ENCODE peak calls at places on chromosomes 5 and 9, in five cellular contexts. N is right cardiac atrium, P is A673, D is left ventricle myocardium inferior, O is HAP-1. I is an unnamed sample.
A peak's percentile ranks its signal among the peaks of the same experiment; 100 is the strongest.

GRCh38 chr9:128383791-128384190 is 12.6 kb downstream of the URM1 start:
- DNase-seq in N (no peak), O (no peak), D (no peak), P (no peak), I (no peak)

GRCh38 chr5:159422371-159422770 is 92.1 kb upstream of the IL12B start:
- DNase-seq in N (no peak), D (no peak), P (no peak), O (no peak), I (no peak)

GRCh38 chr5:92581249-92581648 is 999.8 kb downstream of the NR2F1-AS1 start:
- DNase-seq in P (no peak), D (no peak), O (no peak), N (no peak), I (no peak)

GRCh38 chr9:96140401-96141180 is 161.4 kb downstream of the HSD17B3 start:
- DNase-seq in P (no peak), N (no peak), O (no peak), D (no peak), I (peak; percentile 84)

GRCh38 chr5:177980776-177981175 is 15.3 kb downstream of the PROP1 start:
- DNase-seq in P (peak; percentile 34), D (no peak), O (no peak), N (no peak), I (peak; percentile 59)

GRCh38 chr9:35106343-35106730 is 3.4 kb upstream of the STOML2 start:
- DNase-seq in N (no peak), D (no peak), P (no peak), O (no peak), I (no peak)

GRCh38 chr5:125189451-125190051 is 443.1 kb upstream of the ZNF608 start:
- DNase-seq in D (no peak), N (no peak), P (no peak), O (no peak), I (no peak)

GRCh38 chr9:108100571-108100970 is 611.0 kb upstream of the KLF4 start:
- DNase-seq in P (no peak), O (no peak), N (no peak), D (no peak), I (no peak)

GRCh38 chr9:4423207-4423610 is 67.1 kb upstream of the SLC1A1 start:
- DNase-seq in N (no peak), O (no peak), D (no peak), P (no peak), I (no peak)

GRCh38 chr5:163193886-163194285 is 243.5 kb upstream of the CCNG1 start:
- DNase-seq in O (no peak), P (no peak), N (no peak), D (no peak), I (no peak)

GRCh38 chr9:108015690-108016089 is 526.1 kb upstream of the KLF4 start:
- DNase-seq in P (no peak), D (no peak), N (peak; percentile 15), O (no peak), I (no peak)

GRCh38 chr5:141532726-141533125 is 43.8 kb downstream of the PCDHGC5 start:
- DNase-seq in P (no peak), D (no peak), O (no peak), N (no peak), I (no peak)

GRCh38 chr5:149421372-149421685 is 42.2 kb upstream of the IL17B start:
- DNase-seq in D (no peak), O (no peak), P (no peak), N (no peak), I (no peak)

GRCh38 chr5:142720561-142721275 is 34.8 kb upstream of the FGF1 start:
- DNase-seq in O (no peak), D (peak; percentile 59), N (no peak), P (no peak), I (no peak)

GRCh38 chr9:121651295-121652036 is at the start of gene DAB2IP:
- DNase-seq in P (peak; percentile 88), D (peak; percentile 60), O (peak; percentile 75), N (peak; percentile 67), I (peak; percentile 83)

GRCh38 chr5:66238435-66238834 is 94.3 kb downstream of the SREK1 start:
- DNase-seq in O (no peak), P (no peak), D (no peak), N (no peak), I (no peak)

GRCh38 chr5:132496631-132497487 is 6.3 kb upstream of the IRF1 start:
- DNase-seq in O (peak; percentile 63), N (peak; percentile 94), P (peak; percentile 53), D (peak; percentile 93), I (peak; percentile 75)

GRCh38 chr5:50995285-50995942 is 329.0 kb downstream of the PARP8 start:
- DNase-seq in D (no peak), P (peak; percentile 23), N (no peak), O (peak; percentile 66), I (no peak)

GRCh38 chr9:130289711-130290241 is 24.2 kb downstream of the HMCN2 start:
- DNase-seq in O (no peak), P (no peak), D (no peak), N (no peak), I (no peak)

GRCh38 chr5:141855265-141856029 is 22.8 kb downstream of the PCDH1 start:
- DNase-seq in N (peak; percentile 68), P (no peak), O (no peak), D (peak; percentile 60), I (peak; percentile 21)

GRCh38 chr9:33151007-33151557 is 16.1 kb downstream of the B4GALT1 start:
- DNase-seq in P (peak; percentile 93), D (peak; percentile 72), O (peak; percentile 80), N (peak; percentile 77), I (peak; percentile 64)
- H3K4me1 ChIP-seq in P (peaks cover 34% of the 10 kb centered on the region), D (peaks cover 99% of the 10 kb centered on the region), O (peaks cover 14% of the 10 kb centered on the region), N (peaks cover 17% of the 10 kb centered on the region), I (peaks cover 20% of the 10 kb centered on the region)

GRCh38 chr9:137236936-137237421 is 4.1 kb upstream of the TUBB4B start:
- DNase-seq in N (no peak), P (no peak), D (no peak), O (no peak), I (peak; percentile 71)
- H3K4me1 ChIP-seq in N (no peaks in the 10 kb centered on the region), P (peaks cover 17% of the 10 kb centered on the region), D (peaks cover 57% of the 10 kb centered on the region), O (peaks cover 11% of the 10 kb centered on the region), I (peaks cover 35% of the 10 kb centered on the region)

GRCh38 chr5:139383993-139384590 is 995 bp upstream of the SLC23A1 start:
- DNase-seq in P (no peak), D (no peak), N (no peak), O (no peak), I (no peak)
- H3K4me1 ChIP-seq in P (peaks cover 13% of the 10 kb centered on the region), D (peaks cover 37% of the 10 kb centered on the region), N (peaks cover 5% of the 10 kb centered on the region), O (no peaks in the 10 kb centered on the region), I (no peaks in the 10 kb centered on the region)

DNA sequence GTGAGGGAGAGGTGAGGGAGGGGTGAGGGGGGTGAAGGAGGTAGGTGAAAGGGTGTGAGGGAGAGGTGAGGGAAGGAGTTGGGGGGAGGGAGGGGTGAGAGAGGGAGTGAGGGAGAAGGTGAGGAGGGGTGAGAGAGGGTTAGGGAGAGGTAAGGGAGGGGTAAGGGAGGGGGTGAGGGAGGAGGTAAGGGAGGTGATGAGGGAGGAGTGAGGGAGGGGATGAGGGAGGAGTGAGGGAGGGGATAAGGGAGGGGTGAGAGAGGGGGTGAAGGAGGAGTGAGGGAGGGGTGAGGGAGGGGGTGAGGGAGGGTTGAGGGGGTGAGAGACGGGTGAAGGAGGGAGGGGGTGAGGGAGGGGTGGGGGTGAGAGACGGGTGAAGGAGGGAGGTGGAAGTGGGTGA is 18.6 kb downstream of the NINJ1 start:
- DNase-seq in P (no peak), O (no peak), D (peak; percentile 1), N (no peak), I (no peak)
- H3K4me1 ChIP-seq in P (no peaks in the 10 kb centered on the region), O (no peaks in the 10 kb centered on the region), D (peaks cover 24% of the 10 kb centered on the region), N (peaks cover 4% of the 10 kb centered on the region), I (peaks cover 13% of the 10 kb centered on the region)

DNA sequence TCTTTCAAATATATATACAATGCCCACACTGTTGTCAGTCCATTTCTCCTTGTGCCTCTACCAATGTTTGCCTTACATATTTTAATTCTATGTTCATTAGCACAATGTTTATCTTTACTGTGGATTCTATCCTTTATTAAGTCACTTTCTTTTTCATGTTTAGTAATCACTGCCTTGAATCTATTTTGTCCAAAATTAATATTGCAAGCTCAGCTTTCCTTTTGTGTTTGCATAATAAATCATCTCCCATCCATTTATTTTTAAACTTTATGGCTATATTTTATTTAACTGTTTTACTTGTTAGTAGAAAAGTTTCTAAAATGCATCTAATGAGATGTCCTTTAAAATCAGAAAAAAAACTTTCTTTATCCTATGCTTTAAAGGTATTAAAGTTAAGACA is 126.8 kb upstream of the ACOT12 start:
- DNase-seq in N (no peak), O (no peak), P (no peak), D (no peak), I (no peak)
- H3K4me1 ChIP-seq in N (peaks cover 4% of the 10 kb centered on the region), O (no peaks in the 10 kb centered on the region), P (no peaks in the 10 kb centered on the region), D (peaks cover 28% of the 10 kb centered on the region), I (peaks cover 25% of the 10 kb centered on the region)

DNA sequence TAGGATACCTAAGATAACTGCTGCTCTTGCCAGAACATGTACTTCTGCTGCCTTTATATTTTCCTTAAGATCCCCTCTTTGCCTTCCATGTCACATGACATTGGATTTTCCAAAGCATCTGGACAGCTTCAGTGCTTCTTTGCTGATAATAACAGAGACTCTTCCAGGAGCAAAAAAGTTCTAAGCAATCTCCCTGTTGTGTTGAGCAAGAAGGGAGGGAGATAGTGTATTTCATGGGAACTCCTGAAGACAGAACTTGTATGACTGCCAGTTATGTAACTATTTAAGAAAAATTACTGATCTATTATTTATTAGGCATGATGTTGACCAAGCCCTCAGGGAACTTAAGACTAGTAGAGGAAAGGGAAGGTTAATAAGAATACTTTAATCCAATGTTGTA is 454.7 kb downstream of the SPATA31D1 start:
- DNase-seq in O (no peak), N (no peak), P (no peak), D (no peak), I (no peak)
- H3K4me1 ChIP-seq in O (no peaks in the 10 kb centered on the region), N (no peaks in the 10 kb centered on the region), P (no peaks in the 10 kb centered on the region), D (no peaks in the 10 kb centered on the region), I (no peaks in the 10 kb centered on the region)

DNA sequence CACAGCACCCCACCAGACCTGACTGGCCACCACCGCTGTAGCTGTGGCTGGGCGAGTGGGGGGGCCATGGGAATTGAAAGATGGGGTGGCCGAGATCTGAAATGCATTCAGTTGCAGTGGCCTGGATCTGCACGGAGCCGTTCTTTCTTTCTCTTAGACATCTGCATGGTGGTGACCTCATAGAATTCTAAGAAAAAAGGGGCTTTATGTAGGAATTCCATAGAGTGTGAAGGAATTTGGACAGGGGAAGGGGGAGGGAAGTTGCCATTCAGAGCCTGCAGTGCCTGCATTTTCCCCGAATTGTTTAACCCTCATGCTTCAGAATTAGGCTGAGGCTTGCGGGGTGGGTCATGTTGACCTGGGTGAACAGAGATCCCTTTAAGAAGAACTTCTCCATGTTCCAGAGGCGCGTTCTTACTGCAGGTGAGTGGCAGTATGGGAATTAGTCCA is 4.9 kb downstream of the NEK6 start:
- DNase-seq in P (no peak), D (no peak), O (peak; percentile 84), N (no peak), I (peak; percentile 52)
- H3K4me1 ChIP-seq in P (peaks cover 35% of the 10 kb centered on the region), D (peaks cover 84% of the 10 kb centered on the region), O (peaks cover 29% of the 10 kb centered on the region), N (peaks cover 26% of the 10 kb centered on the region), I (peaks cover 63% of the 10 kb centered on the region)

DNA sequence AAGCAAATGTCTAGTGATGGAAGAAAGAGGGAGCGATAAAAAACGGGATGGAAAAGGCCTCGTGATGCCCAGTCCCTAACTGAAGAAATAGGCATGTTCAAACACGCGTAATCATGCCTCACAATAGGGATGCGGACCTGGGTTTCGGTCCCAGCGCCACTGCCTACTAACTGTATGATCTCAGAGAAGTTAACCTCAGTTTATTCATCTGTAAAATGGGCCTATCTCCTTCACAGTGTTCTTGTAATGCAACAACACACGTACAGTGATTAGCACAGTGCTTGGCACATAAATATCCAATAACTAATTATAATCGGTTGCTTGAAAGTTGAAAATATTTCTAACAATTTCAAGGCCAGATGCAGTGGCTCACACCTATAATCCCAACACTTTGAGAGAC is 181.8 kb downstream of the FANCC start:
- DNase-seq in O (no peak), N (no peak), P (no peak), D (no peak), I (no peak)
- H3K4me1 ChIP-seq in O (no peaks in the 10 kb centered on the region), N (no peaks in the 10 kb centered on the region), P (peaks cover 5% of the 10 kb centered on the region), D (peaks cover 4% of the 10 kb centered on the region), I (peaks cover 13% of the 10 kb centered on the region)

I was measured in SJCRH30.